ENCODE peak calls at places on chromosomes 7 and 10, in six cellular contexts. K is breast epithelium, M is hepatocyte, I is psoas muscle, J is colonic mucosa, N is brain microvascular endothelial cell. E is an unnamed sample.

GRCh38 chr10:116278832-116279231 is 5.8 kb upstream of the GFRA1 start:
- DNase-seq in I (no peak), J (no peak), M (no peak), K (no peak), N (no peak), E (no peak)

GRCh38 chr10:114400091-114400490 is 4.2 kb downstream of the AFAP1L2 start:
- DNase-seq in N (no peak), K (no peak), I (no peak), M (no peak), J (no peak), E (peak)

GRCh38 chr10:77604063-77604462 is 33.5 kb downstream of the KCNMA1 start:
- DNase-seq in K (no peak), I (no peak), N (no peak), M (no peak), J (no peak), E (no peak)

GRCh38 chr7:54541941-54542618 is at the start of gene VSTM2A:
- DNase-seq in I (no peak), M (peak), N (no peak), J (no peak), K (no peak), E (no peak)

GRCh38 chr7:101843293-101844271 is 26.2 kb downstream of the CUX1 start:
- DNase-seq in K (no peak), N (no peak), J (no peak), M (no peak), I (no peak), E (no peak)

GRCh38 chr10:14648042-14648765 is 126.5 kb downstream of the FAM107B start:
- DNase-seq in N (peak), K (peak), I (peak), J (peak), M (peak), E (peak)

GRCh38 chr10:61335359-61335758 is 117.8 kb downstream of the TMEM26 start:
- DNase-seq in J (no peak), M (no peak), I (no peak), N (no peak), K (no peak), E (no peak)

GRCh38 chr10:113616244-113617074 is 47.4 kb downstream of the NRAP start:
- DNase-seq in I (no peak), N (peak), K (no peak), M (peak), J (no peak), E (no peak)

GRCh38 chr7:48244902-48245301 is 73.6 kb downstream of the ABCA13 start:
- DNase-seq in N (peak), M (no peak), J (no peak), I (no peak), K (no peak), E (no peak)

GRCh38 chr10:117226813-117227451 is 14.0 kb upstream of the SLC18A2 start:
- DNase-seq in J (peak), N (peak), K (no peak), I (no peak), M (peak), E (no peak)

GRCh38 chr7:43302211-43302711 is 189.8 kb downstream of the HECW1 start:
- DNase-seq in K (no peak), N (peak), M (peak), J (no peak), I (no peak), E (no peak)

GRCh38 chr10:127293640-127294039 is 97.2 kb upstream of the INSYN2A start:
- DNase-seq in J (no peak), K (no peak), M (no peak), N (no peak), I (no peak), E (no peak)

GRCh38 chr7:146670532-146670931 is 553.9 kb downstream of the CNTNAP2 start:
- DNase-seq in N (no peak), I (no peak), M (no peak), J (no peak), K (no peak), E (no peak)

GRCh38 chr7:14835399-14835798 is 67.2 kb downstream of the DGKB start:
- DNase-seq in K (no peak), I (no peak), N (no peak), J (no peak), M (no peak), E (no peak)

GRCh38 chr7:50397320-50397970 is 52.7 kb downstream of the FIGNL1 start:
- DNase-seq in M (no peak), N (no peak), I (no peak), K (no peak), J (no peak), E (no peak)

GRCh38 chr10:8245131-8246117 is 190.9 kb downstream of the GATA3 start:
- DNase-seq in M (no peak), J (no peak), I (no peak), N (no peak), K (no peak), E (no peak)

GRCh38 chr10:69093933-69094332 is 6.0 kb downstream of the SRGN start:
- DNase-seq in N (no peak), J (no peak), M (no peak), K (no peak), I (no peak), E (no peak)

GRCh38 chr10:119341236-119342016 is 134.1 kb downstream of the GRK5 start:
- DNase-seq in M (peak), N (peak), J (no peak), I (peak), K (no peak), E (peak)

GRCh38 chr7:114944742-114945625 is 23.1 kb downstream of the MDFIC start:
- DNase-seq in K (peak), N (peak), J (peak), I (peak), M (peak), E (peak)

GRCh38 chr10:48573045-48573444 is 31.8 kb downstream of the ARHGAP22 start:
- DNase-seq in K (no peak), M (no peak), I (no peak), N (no peak), J (no peak), E (no peak)

GRCh38 chr7:103343758-103344452 is 662 bp downstream of the DNAJC2 start:
- DNase-seq in N (peak), M (peak), J (peak), I (no peak), K (no peak), E (no peak)

GRCh38 chr10:48476279-48476982 is 128.4 kb downstream of the ARHGAP22 start:
- DNase-seq in I (no peak), N (no peak), M (no peak), J (no peak), K (no peak), E (peak)

GRCh38 chr7:34296663-34297062 is 361.4 kb upstream of the NPSR1 start:
- DNase-seq in K (no peak), N (peak), I (no peak), J (no peak), M (no peak), E (no peak)

GRCh38 chr7:98151884-98152283 is 45.2 kb downstream of the LMTK2 start:
- DNase-seq in N (no peak), I (no peak), J (no peak), K (no peak), M (no peak), E (no peak)

GRCh38 chr10:126133082-126133620 is 236.8 kb downstream of the FANK1 start:
- DNase-seq in N (no peak), I (no peak), J (peak), M (no peak), K (no peak), E (no peak)

GRCh38 chr7:152588350-152588749 is 87.6 kb downstream of the XRCC2 start:
- DNase-seq in I (no peak), J (no peak), M (peak), K (peak), N (peak), E (no peak)

GRCh38 chr10:13794982-13795381 is 208.2 kb downstream of the PRPF18 start:
- DNase-seq in I (no peak), N (no peak), M (no peak), J (no peak), K (no peak), E (no peak)

DNA sequence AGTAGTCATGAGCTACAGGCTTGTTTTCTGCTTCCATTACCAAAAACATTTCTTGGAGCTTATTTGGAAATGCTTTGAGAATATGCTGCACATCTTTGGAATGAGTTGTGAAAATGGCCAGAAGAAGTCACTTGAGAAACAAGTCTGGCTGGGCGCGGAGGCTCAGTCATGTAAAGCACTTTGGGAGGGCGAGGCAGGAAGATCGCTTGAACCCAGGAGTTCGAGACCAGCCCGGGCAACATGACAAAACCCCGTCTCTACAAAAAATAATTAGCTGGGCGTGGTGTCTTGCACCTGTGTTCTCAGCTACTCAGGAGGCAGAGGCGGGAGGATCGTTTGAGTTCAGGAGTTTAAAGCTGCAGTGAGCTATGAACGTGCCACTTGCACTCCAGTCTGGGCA is 882 bp upstream of the CHCHD1 start:
- DNase-seq in I (no peak), K (no peak), M (no peak), N (no peak), J (peak), E (no peak)
- H3K27ac ChIP-seq in I (peak), K (peak), M (peak), N (no peak), J (peak), E (no peak)

DNA sequence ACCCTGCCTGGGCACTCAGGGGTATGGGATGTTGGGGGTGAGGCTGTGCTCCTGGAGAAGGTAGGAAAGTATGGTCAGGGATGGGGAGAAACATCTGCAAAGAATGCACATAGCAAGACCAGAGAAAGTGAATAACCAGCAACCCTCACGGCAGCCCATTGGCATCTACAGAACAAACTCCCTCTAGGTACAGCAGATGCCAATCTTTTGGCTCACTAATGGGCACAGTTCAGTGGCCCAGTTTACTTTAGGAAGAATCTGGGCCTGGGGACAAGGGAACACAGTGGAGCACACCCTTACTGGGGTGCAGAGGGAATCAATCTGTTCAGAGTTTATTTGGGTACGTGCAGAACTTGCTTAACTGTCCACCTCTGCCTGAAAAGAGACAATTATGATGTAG is 143.8 kb downstream of the JAZF1 start:
- DNase-seq in M (no peak), I (no peak), K (no peak), J (no peak), N (no peak), E (no peak)
- H3K27ac ChIP-seq in M (peak), I (peak), K (peak), J (peak), N (peak), E (peak)

GRCh38 chr10:92142512-92142911 is 148.4 kb downstream of the CPEB3 start:
- DNase-seq in K (no peak), M (no peak), N (no peak), J (no peak), I (no peak), E (no peak)
- H3K27ac ChIP-seq in K (no peak), M (no peak), N (no peak), J (no peak), I (no peak), E (no peak)

GRCh38 chr10:132412316-132413192 is 15.6 kb downstream of the PWWP2B start:
- DNase-seq in M (no peak), J (no peak), K (no peak), I (peak), N (no peak), E (no peak)
- H3K27ac ChIP-seq in M (peak), J (peak), K (peak), I (peak), N (no peak), E (peak)

GRCh38 chr7:120059641-120060040 is 213.3 kb upstream of the KCND2 start:
- DNase-seq in I (no peak), N (no peak), J (no peak), M (no peak), K (no peak), E (no peak)

GRCh38 chr7:120060283-120060682 is 212.7 kb upstream of the KCND2 start:
- DNase-seq in M (no peak), K (no peak), J (no peak), I (no peak), N (peak), E (no peak)

GRCh38 chr7:120070201-120070600 is 202.8 kb upstream of the KCND2 start:
- DNase-seq in K (no peak), J (no peak), M (no peak), I (no peak), N (no peak), E (no peak)

GRCh38 chr7:120060875-120061274 is 212.1 kb upstream of the KCND2 start:
- DNase-seq in J (no peak), I (no peak), M (no peak), K (no peak), N (no peak), E (no peak)

DNA sequence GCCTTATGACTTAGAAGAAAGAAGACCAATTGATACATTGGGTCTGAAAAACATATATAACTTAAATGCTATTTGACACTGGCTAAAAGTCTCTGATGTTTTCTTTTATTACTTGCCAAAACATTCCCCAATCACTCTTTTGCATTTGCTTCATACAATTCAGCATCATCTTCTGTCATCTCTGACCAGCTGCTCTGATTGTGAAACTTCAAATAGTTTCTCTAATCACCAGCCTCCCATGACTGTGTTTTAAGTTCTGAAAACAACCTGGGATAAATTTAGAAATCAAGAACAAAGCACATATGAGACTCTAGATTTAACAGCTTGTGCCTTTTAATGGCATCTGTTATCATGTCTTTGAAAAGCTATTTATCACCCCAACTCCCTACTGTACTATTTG is 208.4 kb upstream of the KCND2 start:
- DNase-seq in M (no peak), K (no peak), I (no peak), N (peak), J (no peak), E (no peak)
- H3K27ac ChIP-seq in M (no peak), K (peak), I (peak), N (no peak), J (no peak), E (peak)

E was measured in uterus.